ENCODE peak calls at places on chromosomes 16 and 17, in five cellular contexts. G is stomach, E is heart right ventricle, C is thoracic aorta, R is A549. J is an unnamed sample. For H3K4me1, the result is how much of the 10 kb centered on the place peaks cover.

GRCh38 chr16:71520550-71520949 is 5.7 kb upstream of the CHST4 start:
- DNase-seq in G (no peak), E (no peak), C (no peak), R (no peak), J (no peak)

GRCh38 chr16:89646906-89647305 is 10.6 kb downstream of the CHMP1A start:
- DNase-seq in G (no peak), E (no peak), C (no peak), R (no peak), J (no peak)

GRCh38 chr17:31610301-31610910 is 218.9 kb downstream of the RAB11FIP4 start:
- DNase-seq in G (no peak), E (no peak), C (no peak), R (no peak), J (no peak)

GRCh38 chr17:48500435-48501426 is 30.1 kb downstream of the HOXB1 start:
- DNase-seq in G (no peak), E (no peak), C (no peak), R (no peak), J (no peak)

GRCh38 chr17:17044846-17045561 is 2.7 kb downstream of the MPRIP start:
- DNase-seq in G (peak), E (no peak), C (no peak), R (no peak), J (no peak)

GRCh38 chr17:14672830-14673229 is 371.9 kb downstream of the HS3ST3B1 start:
- DNase-seq in G (no peak), E (no peak), C (no peak), R (no peak), J (no peak)

GRCh38 chr16:4309833-4310266 is 6.0 kb upstream of the GLIS2 start:
- DNase-seq in G (peak), E (peak), C (no peak), R (peak), J (no peak)

GRCh38 chr17:49397586-49397985 is 17.1 kb downstream of the PHB1 start:
- DNase-seq in G (no peak), E (no peak), C (no peak), R (no peak), J (no peak)

GRCh38 chr17:72592242-72592966 is 471.6 kb downstream of the SOX9 start:
- DNase-seq in G (peak), E (peak), C (no peak), R (peak), J (peak)

GRCh38 chr16:12228607-12229499 is 252.3 kb downstream of the SNX29 start:
- DNase-seq in G (no peak), E (peak), C (no peak), R (peak), J (peak)

GRCh38 chr17:40950176-40950575 is 12.7 kb upstream of the KRT23 start:
- DNase-seq in G (no peak), E (no peak), C (no peak), R (no peak), J (no peak)

GRCh38 chr17:82198092-82198491 is 14.6 kb downstream of the CCDC57 start:
- DNase-seq in G (no peak), E (no peak), C (no peak), R (no peak), J (no peak)

GRCh38 chr16:69818811-69819587 is 56.9 kb downstream of the WWP2 start:
- DNase-seq in G (no peak), E (no peak), C (no peak), R (no peak), J (no peak)

GRCh38 chr17:77214743-77215142 is 74.0 kb downstream of the SEC14L1 start:
- DNase-seq in G (peak), E (no peak), C (no peak), R (peak), J (no peak)

GRCh38 chr16:89422527-89422904 is 67.8 kb downstream of the ANKRD11 start:
- DNase-seq in G (no peak), E (no peak), C (peak), R (no peak), J (no peak)

GRCh38 chr17:4635823-4636375 is 5.6 kb downstream of the ALOX15 start:
- DNase-seq in G (no peak), E (no peak), C (no peak), R (no peak), J (no peak)

GRCh38 chr16:77850637-77851330 is 62.4 kb downstream of the VAT1L start:
- DNase-seq in G (no peak), E (no peak), C (no peak), R (no peak), J (no peak)

GRCh38 chr16:23434380-23434779 is 18.6 kb downstream of the COG7 start:
- DNase-seq in G (no peak), E (no peak), C (no peak), R (peak), J (peak)

GRCh38 chr16:80791411-80791810 is 13.0 kb downstream of the CDYL2 start:
- DNase-seq in G (no peak), E (no peak), C (no peak), R (no peak), J (no peak)

GRCh38 chr16:13426279-13426678 is 493.7 kb upstream of the ERCC4 start:
- DNase-seq in G (no peak), E (no peak), C (no peak), R (no peak), J (no peak)

GRCh38 chr17:71430281-71430680 is 690.5 kb upstream of the SOX9 start:
- DNase-seq in G (no peak), E (no peak), C (no peak), R (no peak), J (no peak)

GRCh38 chr17:2071421-2072281 is 16.7 kb downstream of the HIC1 start:
- DNase-seq in G (no peak), E (peak), C (no peak), R (no peak), J (no peak)

GRCh38 chr17:8494021-8494420 is 58.3 kb downstream of the NDEL1 start:
- DNase-seq in G (no peak), E (no peak), C (no peak), R (no peak), J (no peak)

GRCh38 chr17:17749921-17750320 is 68.7 kb downstream of the RAI1 start:
- DNase-seq in G (peak), E (no peak), C (no peak), R (peak), J (no peak)

GRCh38 chr16:17328971-17329370 is 141.8 kb downstream of the XYLT1 start:
- DNase-seq in G (no peak), E (no peak), C (no peak), R (no peak), J (peak)

GRCh38 chr17:60506312-60506711 is 19.7 kb downstream of the APPBP2 start:
- DNase-seq in G (no peak), E (no peak), C (no peak), R (no peak), J (no peak)

GRCh38 chr17:77436058-77436442 is 295.3 kb downstream of the SEC14L1 start:
- DNase-seq in G (no peak), E (peak), C (no peak), R (no peak), J (no peak)

GRCh38 chr16:65196696-65197095 is 74.8 kb upstream of the CDH11 start:
- DNase-seq in G (no peak), E (no peak), C (no peak), R (no peak), J (no peak)

GRCh38 chr17:75240394-75241142 is 20.8 kb downstream of the GGA3 start:
- DNase-seq in G (no peak), E (no peak), C (no peak), R (peak), J (no peak)

GRCh38 chr16:82031116-82032084 is 3.7 kb upstream of the HSD17B2 start:
- DNase-seq in G (no peak), E (no peak), C (no peak), R (peak), J (peak)
- TF ChIP-seq CTCF in G (no peak), E (no peak), C (no peak), R (peak), J (peak)

GRCh38 chr17:11209906-11210305 is 31.1 kb upstream of the SHISA6 start:
- DNase-seq in G (no peak), E (no peak), C (no peak), R (no peak), J (no peak)
- H3K27ac ChIP-seq in G (no peak), E (no peak), C (no peak), R (no peak), J (no peak)

DNA sequence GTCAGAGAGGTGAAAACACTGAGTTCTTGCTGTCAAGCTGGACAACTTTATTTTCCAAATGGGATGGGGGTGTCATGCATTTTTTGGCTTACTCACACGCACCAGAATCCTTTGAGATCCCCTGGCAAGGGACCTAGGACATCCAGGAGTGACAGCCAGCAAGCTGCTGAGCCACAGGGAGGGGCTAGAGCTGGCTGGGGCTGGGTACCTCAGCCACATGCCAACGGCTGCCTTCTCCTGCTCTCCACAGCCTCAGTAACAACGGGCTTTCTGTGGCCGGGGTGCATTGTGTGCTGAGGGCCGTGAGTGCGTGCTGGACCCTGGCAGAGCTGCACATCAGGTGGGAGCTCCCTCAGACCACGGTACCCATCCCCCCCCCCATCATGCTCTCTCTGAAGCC is 47.6 kb downstream of the NLRC5 start:
- DNase-seq in G (no peak), E (no peak), C (no peak), R (no peak), J (no peak)
- H3K4me1 ChIP-seq in G (under half), E (under half), C (under half), R (under half), J (under half)

DNA sequence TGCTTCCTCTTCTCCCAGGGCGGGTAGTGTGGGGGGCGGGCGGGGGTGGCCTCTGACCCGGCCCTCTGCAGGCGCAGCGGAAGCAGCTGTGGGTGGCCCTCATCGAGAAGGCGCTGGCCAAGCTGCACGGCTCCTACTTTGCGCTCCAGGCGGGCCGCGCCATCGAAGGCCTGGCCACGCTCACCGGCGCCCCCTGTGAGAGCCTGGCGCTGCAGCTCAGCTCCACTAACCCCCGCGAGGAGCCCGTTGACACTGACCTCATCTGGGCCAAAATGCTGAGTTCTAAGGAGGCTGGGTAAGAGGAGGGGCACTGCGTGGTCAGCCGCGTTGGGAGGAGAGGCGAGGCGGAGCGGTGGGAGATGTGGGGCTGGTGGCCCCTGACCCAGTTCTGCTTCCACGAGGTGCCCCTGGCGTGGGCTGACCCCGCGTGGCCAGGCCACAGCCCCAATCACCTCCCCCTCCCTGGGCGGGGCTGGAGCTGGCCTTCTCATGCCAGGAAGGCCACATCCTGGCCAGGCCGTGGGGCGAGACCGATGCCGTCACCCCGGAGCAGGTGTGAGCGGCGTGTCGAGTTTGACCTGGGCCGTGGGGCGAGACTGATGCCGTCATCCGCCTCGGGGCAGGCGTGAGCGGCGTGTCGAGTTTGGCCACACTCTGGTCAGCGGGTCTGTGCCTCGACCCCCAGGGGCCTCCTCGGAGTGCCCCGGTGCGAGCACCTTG is 10.5 kb upstream of the PRR35 start:
- DNase-seq in G (no peak), E (no peak), C (no peak), R (no peak), J (no peak)
- TF ChIP-seq CTCF in G (no peak), E (no peak), C (no peak), R (no peak), J (no peak)

GRCh38 chr17:69434164-69434579 is 19.7 kb downstream of the MAP2K6 start:
- DNase-seq in G (no peak), E (no peak), C (no peak), R (no peak), J (no peak)
- H3K27ac ChIP-seq in G (no peak), E (no peak), C (no peak), R (no peak), J (no peak)

GRCh38 chr17:80565347-80566053 is 20.9 kb downstream of the RPTOR start:
- DNase-seq in G (no peak), E (no peak), C (no peak), R (no peak), J (no peak)
- H3K4me1 ChIP-seq in G (under half), E (under half), C (under half), R (under half), J (under half)

DNA sequence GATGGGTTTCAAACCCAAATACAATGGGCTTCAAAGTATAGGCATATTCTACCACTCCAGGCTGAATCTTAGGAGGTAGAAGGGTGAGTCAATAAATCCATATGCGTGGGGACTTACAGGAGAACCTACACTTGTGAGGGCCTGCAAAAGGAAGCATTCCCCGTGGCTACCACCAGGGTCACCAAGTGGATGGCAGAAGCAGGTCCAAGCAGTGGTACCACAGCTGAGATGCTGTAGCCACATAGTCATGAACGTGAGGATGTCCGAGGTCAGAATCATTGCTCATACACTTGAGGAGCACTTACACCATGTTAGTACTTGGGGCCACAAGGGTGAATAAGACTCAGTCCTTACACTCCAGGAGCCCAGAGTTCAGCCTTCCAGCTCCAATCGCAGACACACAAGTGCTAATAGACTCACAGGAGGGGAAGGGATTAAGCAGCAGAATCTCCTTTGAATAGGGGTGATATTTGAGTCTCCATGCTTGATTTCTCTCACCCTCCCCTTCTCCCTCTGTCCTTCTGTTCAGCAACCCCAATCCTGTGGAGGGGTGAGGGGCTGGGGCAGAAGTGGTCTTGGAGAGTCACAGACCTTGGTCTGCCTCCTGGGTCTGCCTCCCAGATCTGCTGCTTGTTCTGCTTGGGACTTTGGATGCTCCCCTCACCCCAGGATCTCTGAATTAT is 42.5 kb upstream of the ASIC2 start:
- DNase-seq in G (no peak), E (no peak), C (no peak), R (no peak), J (no peak)
- TF ChIP-seq CTCF in G (no peak), E (no peak), C (no peak), R (no peak), J (no peak)

GRCh38 chr17:64209356-64209941 is 53.6 kb downstream of the TEX2 start:
- DNase-seq in G (no peak), E (no peak), C (no peak), R (no peak), J (no peak)
- H3K27ac ChIP-seq in G (no peak), E (no peak), C (no peak), R (no peak), J (no peak)

GRCh38 chr17:43125133-43125966 is at the start of gene BRCA1:
- DNase-seq in G (peak), E (peak), C (peak), R (peak), J (peak)
- H3K4me1 ChIP-seq in G (under half), E (under half), C (under half), R (under half), J (under half)

GRCh38 chr16:21100447-21100846 is 50.2 kb downstream of the DNAH3 start:
- DNase-seq in G (no peak), E (no peak), C (no peak), R (peak), J (no peak)

GRCh38 chr16:21104124-21104860 is 46.4 kb downstream of the DNAH3 start:
- DNase-seq in G (no peak), E (no peak), C (no peak), R (no peak), J (no peak)

GRCh38 chr16:21097151-21097550 is 53.5 kb downstream of the DNAH3 start:
- DNase-seq in G (no peak), E (no peak), C (no peak), R (no peak), J (no peak)

GRCh38 chr16:21101631-21102420 is 48.8 kb downstream of the DNAH3 start:
- DNase-seq in G (peak), E (peak), C (no peak), R (peak), J (no peak)
- TF ChIP-seq CTCF in G (no peak), E (peak), C (no peak), R (peak), J (peak)